ENCODE peak calls at places on chromosomes 2 and 18, in six cellular contexts. E, O, N, X, P and M are unnamed samples.

GRCh38 chr2:122216901-122217300 is 461.4 kb downstream of the TSN start:
- DNase-seq in E (no peak), O (no peak), N (no peak), X (no peak), P (no peak), M (no peak)

GRCh38 chr18:78779996-78780718 is 199.5 kb upstream of the SALL3 start:
- DNase-seq in E (no peak), O (no peak), N (no peak), X (no peak), P (peak; percentile 23), M (no peak)

GRCh38 chr2:30257266-30258214 is 26.2 kb downstream of the LBH start:
- DNase-seq in E (no peak), O (no peak), N (no peak), X (no peak), P (no peak), M (no peak)

GRCh38 chr18:65942854-65943253 is 192.0 kb downstream of the CDH7 start:
- DNase-seq in E (no peak), O (no peak), N (no peak), X (no peak), P (no peak), M (no peak)

GRCh38 chr2:56182420-56182819 is 1.4 kb upstream of the CCDC85A start:
- DNase-seq in E (peak; percentile 93), O (no peak), N (peak; percentile 18), X (no peak), P (peak; percentile 59), M (no peak)

GRCh38 chr2:226187601-226188000 is 612.0 kb downstream of the IRS1 start:
- DNase-seq in E (no peak), O (peak; percentile 95), N (no peak), X (no peak), P (no peak), M (peak; percentile 78)

GRCh38 chr2:27372937-27373336 is 2.5 kb downstream of the SNX17 start:
- DNase-seq in E (peak; percentile 51), O (no peak), N (no peak), X (no peak), P (no peak), M (no peak)

GRCh38 chr2:128590309-128591021 is 271.8 kb upstream of the HS6ST1 start:
- DNase-seq in E (no peak), O (no peak), N (no peak), X (no peak), P (no peak), M (no peak)

GRCh38 chr2:186670831-186671230 is 23.0 kb upstream of the FAM171B start:
- DNase-seq in E (no peak), O (no peak), N (no peak), X (no peak), P (no peak), M (no peak)

GRCh38 chr2:144529841-144530240 is 9.9 kb upstream of the ZEB2 start:
- DNase-seq in E (no peak), O (no peak), N (no peak), X (no peak), P (no peak), M (no peak)

GRCh38 chr2:102139851-102140250 is 2.7 kb upstream of the IL1R1 start:
- DNase-seq in E (no peak), O (peak; percentile 82), N (no peak), X (no peak), P (no peak), M (peak; percentile 54)

GRCh38 chr18:11516988-11517630 is 92.3 kb upstream of the SLC35G4 start:
- DNase-seq in E (no peak), O (no peak), N (no peak), X (no peak), P (no peak), M (no peak)

GRCh38 chr2:58106896-58107295 is 60.3 kb downstream of the VRK2 start:
- DNase-seq in E (no peak), O (peak; percentile 28), N (no peak), X (no peak), P (no peak), M (peak; percentile 26)

GRCh38 chr18:45628979-45629958 is 14.0 kb downstream of the SLC14A2 start:
- DNase-seq in E (peak; percentile 88), O (peak; percentile 38), N (no peak), X (no peak), P (no peak), M (peak; percentile 12)

GRCh38 chr2:88099798-88100488 is 27.9 kb downstream of the FABP1 start:
- DNase-seq in E (peak; percentile 98), O (peak; percentile 4), N (peak; percentile 83), X (peak; percentile 88), P (peak; percentile 96), M (peak; percentile 22)

GRCh38 chr2:2324119-2324518 is 7.0 kb downstream of the MYT1L start:
- DNase-seq in E (no peak), O (no peak), N (no peak), X (no peak), P (no peak), M (no peak)

GRCh38 chr2:216584112-216584511 is 49.1 kb upstream of the IGFBP2 start:
- DNase-seq in E (no peak), O (no peak), N (no peak), X (no peak), P (no peak), M (no peak)

GRCh38 chr2:120526047-120526562 is 180.2 kb downstream of the INHBB start:
- DNase-seq in E (no peak), O (no peak), N (no peak), X (no peak), P (no peak), M (no peak)

GRCh38 chr2:117801826-117802225 is 12.7 kb upstream of the DDX18 start:
- DNase-seq in E (no peak), O (peak; percentile 30), N (no peak), X (no peak), P (no peak), M (no peak)

DNA sequence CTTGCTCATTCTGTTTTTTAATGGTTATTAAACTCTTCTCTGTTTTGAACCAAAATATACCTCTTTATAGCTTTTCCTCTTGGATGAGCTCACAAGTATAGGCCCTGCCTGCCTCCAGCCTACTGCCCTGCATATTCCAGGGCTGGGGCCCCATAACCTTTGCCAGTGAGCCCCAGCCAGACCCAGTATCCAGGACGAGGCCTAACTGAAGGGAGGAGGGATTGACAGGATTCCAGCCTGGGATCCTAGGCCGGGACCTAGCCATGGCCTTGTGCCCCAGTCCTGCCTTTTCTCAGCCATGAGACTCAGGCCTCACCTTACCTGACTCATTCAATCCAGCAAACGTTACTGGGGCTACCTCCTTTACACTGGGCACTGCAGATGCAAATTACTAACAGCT is 159.2 kb downstream of the DDX1 start:
- DNase-seq in E (no peak), O (no peak), N (no peak), X (no peak), P (peak; percentile 5), M (no peak)
- H4K8ac ChIP-seq in E (no peak overlapping the region), O (no peak overlapping the region), N (no peak overlapping the region), X (no peak overlapping the region), P (no peak overlapping the region), M (no peak overlapping the region)

DNA sequence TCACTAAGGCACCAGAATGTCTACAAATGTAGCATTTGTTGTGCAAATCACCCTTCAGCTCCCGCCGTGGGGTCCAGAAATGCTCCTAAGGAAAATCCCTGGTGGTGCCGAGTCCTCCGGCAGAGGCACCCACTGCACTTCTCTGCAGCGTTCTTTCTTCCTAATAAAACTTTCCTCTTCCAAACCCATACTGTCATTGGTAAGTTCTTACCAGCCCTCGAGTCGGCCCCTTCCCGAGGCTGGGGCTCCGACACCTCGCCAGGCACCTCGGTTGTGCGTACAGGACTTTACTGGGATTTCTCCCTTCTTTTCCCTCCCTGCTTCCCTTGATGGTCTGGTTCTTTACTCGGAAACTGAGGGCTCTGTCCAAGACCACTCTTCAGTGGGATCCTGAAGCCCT is 10.3 kb upstream of the AGXT start:
- DNase-seq in E (no peak), O (no peak), N (no peak), X (no peak), P (no peak), M (no peak)
- H2BK15ac ChIP-seq in E (no peak overlapping the region), O (no peak overlapping the region), N (no peak overlapping the region), X (no peak overlapping the region), P (no peak overlapping the region), M (no peak overlapping the region)

DNA sequence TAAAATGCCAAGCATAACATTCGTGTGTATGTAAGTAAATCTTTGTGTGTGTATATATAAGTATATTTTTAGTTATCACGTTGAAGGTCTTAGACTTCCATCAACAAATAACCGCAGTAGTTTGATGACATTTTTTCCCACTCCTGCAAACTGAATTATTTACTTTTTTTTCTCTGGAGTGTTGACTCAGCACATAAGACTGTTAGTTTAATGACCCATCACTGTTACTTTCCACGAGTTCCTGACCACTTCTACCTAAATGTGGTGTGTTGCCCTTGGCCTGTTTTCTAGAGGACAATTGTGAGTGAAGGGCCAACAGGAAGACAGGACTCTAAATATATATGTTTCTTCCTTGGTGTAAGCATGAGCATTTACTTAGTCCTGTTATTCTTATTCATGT is 71.3 kb upstream of the TXNDC2 start:
- DNase-seq in E (no peak), O (peak; percentile 95), N (no peak), X (no peak), P (no peak), M (peak; percentile 87)
- H2BK5ac ChIP-seq in E (no peak overlapping the region), O (peak overlapping the region; percentile 87), N (no peak overlapping the region), X (no peak overlapping the region), P (no peak overlapping the region), M (no peak overlapping the region)

GRCh38 chr2:141379965-141380624 is 750.7 kb downstream of the LRP1B start:
- DNase-seq in E (no peak), O (no peak), N (no peak), X (no peak), P (no peak), M (peak; percentile 15)

GRCh38 chr2:141386168-141386567 is 744.6 kb downstream of the LRP1B start:
- DNase-seq in E (no peak), O (no peak), N (no peak), X (no peak), P (no peak), M (no peak)

GRCh38 chr2:141380625-141381012 is 750.2 kb downstream of the LRP1B start:
- DNase-seq in E (peak; percentile 26), O (no peak), N (no peak), X (no peak), P (no peak), M (peak; percentile 26)

GRCh38 chr2:141381946-141382345 is 748.9 kb downstream of the LRP1B start:
- DNase-seq in E (no peak), O (no peak), N (no peak), X (no peak), P (no peak), M (no peak)

GRCh38 chr2:141384676-141385075 is 746.1 kb downstream of the LRP1B start:
- DNase-seq in E (no peak), O (peak; percentile 57), N (no peak), X (no peak), P (no peak), M (peak; percentile 34)
- H4K8ac ChIP-seq in E (no peak overlapping the region), O (no peak overlapping the region), N (no peak overlapping the region), X (no peak overlapping the region), P (no peak overlapping the region), M (no peak overlapping the region)

GRCh38 chr2:50952596-50952995 is 79.3 kb downstream of the NRXN1 start:
- DNase-seq in E (no peak), O (peak; percentile 67), N (no peak), X (no peak), P (no peak), M (no peak)
- H2BK15ac ChIP-seq in E (no peak overlapping the region), O (no peak overlapping the region), N (no peak overlapping the region), X (no peak overlapping the region), P (no peak overlapping the region), M (no peak overlapping the region)